ENCODE peak calls at places on chromosomes 4 and X, in five cellular contexts. H, C, N, J and S are unnamed samples.

GRCh38 chr4:80172203-80172602 is 25.1 kb upstream of the PRDM8 start:
- DNase-seq in H (no peak), C (no peak), N (no peak), J (no peak), S (no peak)

GRCh38 chr4:40055379-40055872 is 1.2 kb upstream of the N4BP2 start:
- DNase-seq in H (peak; percentile 35), C (peak; percentile 11), N (no peak), J (no peak), S (peak; percentile 48)

GRCh38 chr4:82892467-82892802 is 1.5 kb upstream of the SEC31A start:
- DNase-seq in H (no peak), C (no peak), N (no peak), J (no peak), S (no peak)

GRCh38 chr4:74219241-74219640 is 61.3 kb downstream of the MTHFD2L start:
- DNase-seq in H (no peak), C (no peak), N (no peak), J (no peak), S (no peak)

GRCh38 chr4:51942833-51943215 is 77.3 kb downstream of the LRRC66 start:
- DNase-seq in H (no peak), C (no peak), N (no peak), J (no peak), S (no peak)

GRCh38 chrX:50718791-50719190 is 95.2 kb downstream of the SHROOM4 start:
- DNase-seq in H (no peak), C (no peak), N (no peak), J (no peak), S (no peak)

GRCh38 chrX:86148594-86148993 is 343 bp downstream of the DACH2 start:
- DNase-seq in H (no peak), C (no peak), N (no peak), J (no peak), S (no peak)

GRCh38 chrX:46811101-46811500 is 25.7 kb upstream of the RP2 start:
- DNase-seq in H (no peak), C (no peak), N (no peak), J (no peak), S (no peak)

GRCh38 chr4:77927991-77928925 is 65.6 kb downstream of the MRPL1 start:
- DNase-seq in H (no peak), C (no peak), N (no peak), J (no peak), S (no peak)

GRCh38 chr4:88758264-88758663 is 60.6 kb upstream of the NAP1L5 start:
- DNase-seq in H (no peak), C (no peak), N (no peak), J (no peak), S (no peak)

GRCh38 chrX:48703642-48704481 is 7.3 kb downstream of the SUV39H1 start:
- DNase-seq in H (no peak), C (no peak), N (no peak), J (peak; percentile 55), S (no peak)

GRCh38 chr4:147772459-147772969 is 40.6 kb downstream of the ARHGAP10 start:
- DNase-seq in H (no peak), C (no peak), N (no peak), J (no peak), S (no peak)

GRCh38 chr4:28921886-28922285 is 1798.3 kb upstream of the PCDH7 start:
- DNase-seq in H (no peak), C (no peak), N (no peak), J (no peak), S (no peak)

GRCh38 chrX:69077895-69078455 is 87.3 kb downstream of the PJA1 start:
- DNase-seq in H (no peak), C (no peak), N (no peak), J (no peak), S (no peak)

GRCh38 chr4:56844817-56845580 is 23.5 kb upstream of the SPINK2 start:
- DNase-seq in H (no peak), C (no peak), N (no peak), J (no peak), S (no peak)

GRCh38 chrX:118177708-118178107 is 61.1 kb upstream of the KLHL13 start:
- DNase-seq in H (no peak), C (no peak), N (no peak), J (no peak), S (no peak)

GRCh38 chr4:184355111-184355604 is 119.2 kb downstream of the IRF2 start:
- DNase-seq in H (peak; percentile 20), C (peak; percentile 98), N (no peak), J (peak; percentile 49), S (no peak)

GRCh38 chr4:11495291-11495690 is 66.6 kb upstream of the HS3ST1 start:
- DNase-seq in H (no peak), C (no peak), N (no peak), J (no peak), S (no peak)

GRCh38 chr4:25146076-25146475 is 14.2 kb downstream of the SEPSECS start:
- DNase-seq in H (no peak), C (no peak), N (no peak), J (no peak), S (no peak)

GRCh38 chrX:95291561-95291960 is 1393.1 kb upstream of the DIAPH2 start:
- DNase-seq in H (no peak), C (no peak), N (no peak), J (no peak), S (no peak)

GRCh38 chr4:6469144-6469543 is 3.3 kb downstream of the PPP2R2C start:
- DNase-seq in H (no peak), C (no peak), N (no peak), J (no peak), S (no peak)

GRCh38 chr4:175884048-175884447 is 72.0 kb upstream of the GPM6A start:
- DNase-seq in H (no peak), C (no peak), N (no peak), J (no peak), S (no peak)

GRCh38 chrX:10617186-10617963 is 3.0 kb downstream of the MID1 start:
- DNase-seq in H (no peak), C (no peak), N (no peak), J (no peak), S (no peak)

GRCh38 chr4:19961092-19961491 is 290.6 kb upstream of the SLIT2 start:
- DNase-seq in H (no peak), C (no peak), N (no peak), J (no peak), S (no peak)